ENCODE peak calls at places on chromosomes 1 and 21, in five cellular contexts. One of them, this sample, is unnamed.

GRCh38 chr1:81174811-81175476 is 625.8 kb upstream of the ADGRL2 start:
- DNase-seq in neuronal stem cell: no peak
- DNase-seq in trophoblast cell: peak
- DNase-seq in H1: no peak
- DNase-seq in H9: no peak
- DNase-seq in this sample: peak

GRCh38 chr1:169427081-169427611 is at the start of gene CCDC181:
- DNase-seq in H1: peak
- DNase-seq in H9: peak
- DNase-seq in neuronal stem cell: peak
- DNase-seq in trophoblast cell: peak
- DNase-seq in this sample: peak

GRCh38 chr1:223429313-223429731 is 36.1 kb downstream of the CCDC185 start:
- DNase-seq in neuronal stem cell: no peak
- DNase-seq in H1: no peak
- DNase-seq in H9: no peak
- DNase-seq in trophoblast cell: no peak
- DNase-seq in this sample: no peak

GRCh38 chr1:29256395-29256794 is 20.1 kb downstream of the PTPRU start:
- DNase-seq in H1: no peak
- DNase-seq in neuronal stem cell: no peak
- DNase-seq in trophoblast cell: no peak
- DNase-seq in H9: no peak
- DNase-seq in this sample: no peak

GRCh38 chr21:16007933-16008332 is 278.2 kb downstream of the USP25 start:
- DNase-seq in H1: no peak
- DNase-seq in H9: no peak
- DNase-seq in trophoblast cell: no peak
- DNase-seq in neuronal stem cell: no peak
- DNase-seq in this sample: no peak

GRCh38 chr1:10107985-10108663 is 75.4 kb downstream of the UBE4B start:
- DNase-seq in H1: no peak
- DNase-seq in H9: no peak
- DNase-seq in trophoblast cell: no peak
- DNase-seq in neuronal stem cell: no peak
- DNase-seq in this sample: peak

GRCh38 chr1:82162526-82163420 is 362.0 kb downstream of the ADGRL2 start:
- DNase-seq in H9: no peak
- DNase-seq in neuronal stem cell: no peak
- DNase-seq in H1: no peak
- DNase-seq in trophoblast cell: no peak
- DNase-seq in this sample: peak

GRCh38 chr1:205365945-205366463 is 9.3 kb upstream of the KLHDC8A start:
- DNase-seq in neuronal stem cell: no peak
- DNase-seq in trophoblast cell: no peak
- DNase-seq in H9: peak
- DNase-seq in H1: no peak
- DNase-seq in this sample: no peak

GRCh38 chr1:63984891-63985290 is 211.1 kb downstream of the ROR1 start:
- DNase-seq in trophoblast cell: peak
- DNase-seq in H1: no peak
- DNase-seq in H9: no peak
- DNase-seq in neuronal stem cell: no peak
- DNase-seq in this sample: peak

GRCh38 chr1:61233121-61233659 is 150.8 kb downstream of the NFIA start:
- DNase-seq in trophoblast cell: no peak
- DNase-seq in neuronal stem cell: no peak
- DNase-seq in H9: no peak
- DNase-seq in H1: no peak
- DNase-seq in this sample: no peak

GRCh38 chr1:197103295-197103694 is 36.2 kb upstream of the F13B start:
- DNase-seq in neuronal stem cell: no peak
- DNase-seq in H9: no peak
- DNase-seq in trophoblast cell: peak
- DNase-seq in H1: no peak
- DNase-seq in this sample: peak

GRCh38 chr1:121443131-121443530 is 258.4 kb downstream of the SRGAP2C start:
- DNase-seq in H9: no peak
- DNase-seq in neuronal stem cell: no peak
- DNase-seq in H1: no peak
- DNase-seq in trophoblast cell: no peak
- DNase-seq in this sample: peak

GRCh38 chr1:113876181-113876580 is 4.7 kb upstream of the PTPN22 start:
- DNase-seq in neuronal stem cell: no peak
- DNase-seq in H9: no peak
- DNase-seq in trophoblast cell: no peak
- DNase-seq in H1: no peak
- DNase-seq in this sample: no peak

GRCh38 chr1:113872219-113872934 is 865 bp upstream of the PTPN22 start:
- DNase-seq in H1: no peak
- DNase-seq in trophoblast cell: peak
- DNase-seq in H9: no peak
- DNase-seq in neuronal stem cell: no peak
- DNase-seq in this sample: no peak

GRCh38 chr1:113875714-113876113 is 4.2 kb upstream of the PTPN22 start:
- DNase-seq in H9: no peak
- DNase-seq in trophoblast cell: no peak
- DNase-seq in H1: no peak
- DNase-seq in neuronal stem cell: no peak
- DNase-seq in this sample: no peak

GRCh38 chr1:113871597-113872113 is at the start of gene PTPN22:
- DNase-seq in trophoblast cell: peak
- DNase-seq in neuronal stem cell: no peak
- DNase-seq in H1: no peak
- DNase-seq in H9: no peak
- DNase-seq in this sample: peak

GRCh38 chr1:113874017-113874879 is 2.7 kb upstream of the PTPN22 start:
- DNase-seq in H1: no peak
- DNase-seq in trophoblast cell: no peak
- DNase-seq in neuronal stem cell: no peak
- DNase-seq in H9: peak
- DNase-seq in this sample: no peak
- H3K9ac ChIP-seq in H1: no peak
- H3K9ac ChIP-seq in trophoblast cell: no peak
- H3K9ac ChIP-seq in neuronal stem cell: no peak
- H3K9ac ChIP-seq in H9: no peak
- H3K9ac ChIP-seq in this sample: no peak

GRCh38 chr1:77308889-77309621 is 27.2 kb downstream of the AK5 start:
- DNase-seq in trophoblast cell: no peak
- DNase-seq in neuronal stem cell: no peak
- DNase-seq in H1: no peak
- DNase-seq in H9: no peak
- DNase-seq in this sample: no peak
- H3K4me2 ChIP-seq in trophoblast cell: no peak
- H3K4me2 ChIP-seq in neuronal stem cell: no peak
- H3K4me2 ChIP-seq in H1: no peak
- H3K4me2 ChIP-seq in H9: no peak
- H3K4me2 ChIP-seq in this sample: no peak

DNA sequence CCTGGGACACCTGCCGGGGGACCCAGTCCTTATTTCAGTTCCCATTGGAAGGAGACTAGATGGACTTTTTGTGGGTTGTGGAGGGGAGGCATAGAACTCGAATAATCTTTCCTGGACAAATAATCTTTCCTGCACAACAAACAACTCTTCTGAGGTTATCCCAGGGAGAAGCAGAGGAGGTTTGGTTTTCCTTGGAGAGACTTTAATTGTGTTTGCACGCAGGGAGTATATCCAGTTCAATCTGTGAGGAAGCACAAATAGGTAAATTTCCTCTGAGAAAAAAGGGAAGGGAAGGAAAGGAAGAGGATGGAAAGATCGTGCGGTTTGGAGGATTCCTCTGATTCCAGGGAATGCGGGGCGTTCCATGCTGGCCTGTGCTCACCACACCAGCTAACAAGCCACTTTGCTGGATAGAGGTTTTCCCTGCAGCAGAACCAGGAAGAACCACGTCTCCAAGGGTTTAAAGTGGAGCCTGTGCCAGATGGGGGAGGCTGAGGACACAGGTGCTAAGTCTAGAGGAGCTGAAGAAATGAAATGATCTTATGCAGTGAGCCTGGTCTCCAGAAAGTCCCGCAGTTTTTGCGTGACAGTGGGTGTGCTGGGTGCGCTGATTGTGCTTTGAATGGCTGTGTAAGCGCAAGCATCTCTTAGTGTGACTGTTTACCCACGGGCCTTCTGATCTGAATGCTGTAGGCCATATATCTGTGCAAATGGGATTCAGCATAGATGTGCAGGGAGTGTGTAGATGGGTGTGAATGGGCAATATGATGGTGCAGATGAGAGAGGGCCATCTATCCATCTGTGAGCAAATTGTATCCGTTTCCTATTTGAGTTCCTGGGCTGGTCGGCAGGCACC is 7.5 kb downstream of the PAX7 start:
- DNase-seq in trophoblast cell: no peak
- DNase-seq in H9: no peak
- DNase-seq in neuronal stem cell: no peak
- DNase-seq in H1: no peak
- DNase-seq in this sample: no peak
- H2BK12ac ChIP-seq in trophoblast cell: no peak
- H2BK12ac ChIP-seq in H9: no peak
- H2BK12ac ChIP-seq in neuronal stem cell: no peak
- H2BK12ac ChIP-seq in H1: peak
- H2BK12ac ChIP-seq in this sample: no peak

GRCh38 chr1:21293537-21294265 is 3.4 kb upstream of the ECE1 start:
- DNase-seq in trophoblast cell: no peak
- DNase-seq in H9: no peak
- DNase-seq in H1: no peak
- DNase-seq in neuronal stem cell: no peak
- DNase-seq in this sample: no peak

GRCh38 chr1:21292991-21293536 is 2.8 kb upstream of the ECE1 start:
- DNase-seq in neuronal stem cell: no peak
- DNase-seq in H1: no peak
- DNase-seq in trophoblast cell: no peak
- DNase-seq in H9: no peak
- DNase-seq in this sample: no peak

GRCh38 chr1:21295059-21295401 is 4.8 kb upstream of the ECE1 start:
- DNase-seq in H1: no peak
- DNase-seq in trophoblast cell: peak
- DNase-seq in H9: no peak
- DNase-seq in neuronal stem cell: no peak
- DNase-seq in this sample: peak

GRCh38 chr1:21295545-21295944 is 5.3 kb upstream of the ECE1 start:
- DNase-seq in H9: no peak
- DNase-seq in H1: no peak
- DNase-seq in neuronal stem cell: no peak
- DNase-seq in trophoblast cell: no peak
- DNase-seq in this sample: no peak

DNA sequence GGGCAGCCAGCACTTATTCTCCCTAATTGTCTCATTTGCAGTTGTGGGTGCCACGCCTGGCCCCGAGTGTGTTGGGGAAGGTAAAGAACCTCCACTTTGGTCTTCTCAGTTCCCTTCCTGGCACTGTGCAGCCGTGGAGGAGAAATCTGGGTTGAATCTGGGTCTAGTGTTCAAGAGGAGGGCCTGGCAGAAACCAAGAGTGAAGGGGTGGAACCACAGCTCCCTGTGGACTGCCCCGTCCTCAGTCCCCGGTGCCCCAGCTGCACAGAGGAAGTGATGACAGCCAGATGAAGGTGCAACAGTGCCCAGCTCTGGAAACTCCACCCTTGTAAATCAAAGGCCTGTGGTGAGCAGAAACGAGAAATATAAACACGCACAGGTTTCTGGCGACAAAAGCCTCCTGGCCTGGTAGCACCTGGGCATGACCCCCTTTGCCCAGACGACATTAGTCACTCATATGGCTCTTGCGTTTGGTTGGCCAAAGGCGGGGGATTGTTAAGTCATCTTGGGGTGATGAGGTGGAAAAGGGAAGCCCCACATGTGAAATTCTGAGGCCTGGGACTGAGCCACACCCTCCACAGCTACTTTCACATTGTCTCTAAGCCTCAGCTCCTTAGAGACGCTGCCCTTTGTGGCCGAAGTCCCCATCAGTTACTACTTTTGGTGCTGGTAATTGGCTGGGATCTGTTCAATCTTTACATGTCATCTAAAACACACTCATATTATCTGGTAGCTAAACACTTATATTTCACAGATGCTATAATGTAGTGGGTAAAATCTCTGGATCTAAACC is 4.2 kb upstream of the ECE1 start:
- DNase-seq in trophoblast cell: peak
- DNase-seq in neuronal stem cell: no peak
- DNase-seq in H9: no peak
- DNase-seq in H1: no peak
- DNase-seq in this sample: peak
- H3K9ac ChIP-seq in trophoblast cell: no peak
- H3K9ac ChIP-seq in neuronal stem cell: no peak
- H3K9ac ChIP-seq in H9: no peak
- H3K9ac ChIP-seq in H1: no peak
- H3K9ac ChIP-seq in this sample: no peak

GRCh38 chr1:95754412-95754811 is 520.4 kb downstream of the RWDD3 start:
- DNase-seq in H1: no peak
- DNase-seq in trophoblast cell: no peak
- DNase-seq in neuronal stem cell: no peak
- DNase-seq in H9: no peak
- DNase-seq in this sample: no peak

GRCh38 chr1:95752515-95753381 is 518.7 kb downstream of the RWDD3 start:
- DNase-seq in H1: no peak
- DNase-seq in neuronal stem cell: no peak
- DNase-seq in trophoblast cell: no peak
- DNase-seq in H9: no peak
- DNase-seq in this sample: no peak

DNA sequence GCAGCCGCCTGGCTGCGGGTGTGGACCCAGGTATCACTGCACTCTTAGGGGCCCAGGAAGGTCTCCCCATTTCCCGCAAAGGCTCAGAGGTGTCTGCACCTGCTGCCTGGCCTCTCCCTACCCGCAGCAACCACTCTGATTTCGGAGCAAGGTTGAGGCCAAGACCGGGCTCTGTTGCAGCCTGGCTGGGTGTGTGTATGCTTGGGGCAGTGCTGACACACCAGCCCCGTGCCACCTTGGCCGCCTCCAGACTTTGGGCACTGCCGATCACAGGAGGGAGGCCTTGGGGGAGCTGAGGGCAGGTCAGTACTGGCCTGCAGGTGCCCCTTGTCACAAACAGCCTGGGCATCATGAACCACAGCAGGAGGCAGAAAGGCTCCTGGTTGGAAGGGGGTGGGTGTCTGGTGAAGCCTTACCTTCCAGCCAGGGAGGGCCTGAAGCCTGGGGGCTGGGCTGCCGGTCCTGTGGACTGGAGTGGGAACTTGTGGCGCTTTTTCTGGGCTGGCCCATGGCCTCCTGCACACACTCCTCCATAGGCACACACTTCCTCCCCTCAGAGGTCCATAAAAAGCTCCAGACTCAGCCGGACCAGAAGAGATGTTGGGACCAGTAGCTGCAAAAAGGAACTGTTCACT is 519.5 kb downstream of the RWDD3 start:
- DNase-seq in trophoblast cell: no peak
- DNase-seq in neuronal stem cell: no peak
- DNase-seq in H9: no peak
- DNase-seq in H1: no peak
- DNase-seq in this sample: no peak
- H3K4me2 ChIP-seq in trophoblast cell: no peak
- H3K4me2 ChIP-seq in neuronal stem cell: no peak
- H3K4me2 ChIP-seq in H9: no peak
- H3K4me2 ChIP-seq in H1: no peak
- H3K4me2 ChIP-seq in this sample: no peak

GRCh38 chr1:162720996-162721395 is 69.5 kb upstream of the HSD17B7 start:
- DNase-seq in neuronal stem cell: no peak
- DNase-seq in H9: no peak
- DNase-seq in trophoblast cell: no peak
- DNase-seq in H1: no peak
- DNase-seq in this sample: no peak
- H2BK12ac ChIP-seq in neuronal stem cell: no peak
- H2BK12ac ChIP-seq in H9: no peak
- H2BK12ac ChIP-seq in trophoblast cell: no peak
- H2BK12ac ChIP-seq in H1: no peak
- H2BK12ac ChIP-seq in this sample: no peak

GRCh38 chr1:206633708-206634121 is 1.6 kb upstream of the DYRK3 start:
- DNase-seq in trophoblast cell: peak
- DNase-seq in H1: no peak
- DNase-seq in neuronal stem cell: no peak
- DNase-seq in H9: no peak
- DNase-seq in this sample: peak
- H3K9ac ChIP-seq in trophoblast cell: no peak
- H3K9ac ChIP-seq in H1: no peak
- H3K9ac ChIP-seq in neuronal stem cell: no peak
- H3K9ac ChIP-seq in H9: no peak
- H3K9ac ChIP-seq in this sample: peak